ENCODE peak calls at places on chromosomes 3 and 15, in seven cellular contexts. Y is uterus, U is Calu3, Q is SK-N-SH, K is astrocyte of the cerebellum, G is natural killer cell, S is RWPE1. L is an unnamed sample.

GRCh38 chr3:59189561-59190338 is 139.9 kb upstream of the CFAP20DC start:
- DNase-seq in Y (no peak), U (no peak), Q (no peak), K (no peak), G (no peak), S (no peak), L (peak)

GRCh38 chr3:106688463-106688862 is 688.8 kb upstream of the CCDC54 start:
- DNase-seq in Y (no peak), U (peak), Q (no peak), K (peak), G (no peak), S (peak), L (peak)

GRCh38 chr15:64596701-64597468 is 136.5 kb downstream of the ZNF609 start:
- DNase-seq in Y (peak), U (no peak), Q (no peak), K (no peak), G (peak), S (no peak), L (peak)

GRCh38 chr15:92164327-92165000 is 229.2 kb upstream of the ST8SIA2 start:
- DNase-seq in Y (no peak), U (peak), Q (no peak), K (peak), G (no peak), S (no peak), L (no peak)

GRCh38 chr3:108067768-108068167 is 23.1 kb downstream of the CD47 start:
- DNase-seq in Y (no peak), U (no peak), Q (no peak), K (peak), G (no peak), S (no peak), L (no peak)

GRCh38 chr3:114746502-114746901 is 400.6 kb downstream of the ZBTB20 start:
- DNase-seq in Y (no peak), U (no peak), Q (no peak), K (no peak), G (no peak), S (no peak), L (no peak)

GRCh38 chr3:107734317-107734716 is 211.6 kb downstream of the BBX start:
- DNase-seq in Y (no peak), U (no peak), Q (no peak), K (no peak), G (no peak), S (no peak), L (no peak)

GRCh38 chr3:138449490-138449889 is 15.1 kb downstream of the ESYT3 start:
- DNase-seq in Y (no peak), U (no peak), Q (no peak), K (no peak), G (no peak), S (no peak), L (no peak)

GRCh38 chr3:177195242-177195940 is 1.9 kb downstream of the TBL1XR1 start:
- DNase-seq in Y (peak), U (peak), Q (peak), K (peak), G (no peak), S (peak), L (peak)

GRCh38 chr3:25354071-25354470 is 74.0 kb upstream of the RARB start:
- DNase-seq in Y (no peak), U (no peak), Q (no peak), K (peak), G (no peak), S (no peak), L (no peak)

GRCh38 chr3:119206611-119207511 is 33.5 kb downstream of the UPK1B start:
- DNase-seq in Y (no peak), U (peak), Q (no peak), K (no peak), G (no peak), S (peak), L (peak)

GRCh38 chr15:52159645-52160044 is 31.5 kb downstream of the GNB5 start:
- DNase-seq in Y (no peak), U (no peak), Q (no peak), K (no peak), G (no peak), S (no peak), L (no peak)

GRCh38 chr3:134392336-134392983 is 18.2 kb upstream of the AMOTL2 start:
- DNase-seq in Y (no peak), U (no peak), Q (no peak), K (no peak), G (no peak), S (no peak), L (no peak)

GRCh38 chr3:73827204-73827603 is 202.5 kb upstream of the PDZRN3 start:
- DNase-seq in Y (no peak), U (no peak), Q (no peak), K (no peak), G (no peak), S (no peak), L (no peak)

GRCh38 chr3:83500422-83500821 is 1458.4 kb upstream of the CADM2 start:
- DNase-seq in Y (no peak), U (no peak), Q (no peak), K (no peak), G (no peak), S (peak), L (peak)

GRCh38 chr15:75666823-75667501 is 19.2 kb downstream of the SNX33 start:
- DNase-seq in Y (peak), U (peak), Q (no peak), K (peak), G (no peak), S (peak), L (peak)

GRCh38 chr15:52021892-52022540 is 3.0 kb downstream of the MAPK6 start:
- DNase-seq in Y (no peak), U (no peak), Q (no peak), K (no peak), G (no peak), S (no peak), L (no peak)

GRCh38 chr3:61935819-61936218 is 374.4 kb downstream of the PTPRG start:
- DNase-seq in Y (no peak), U (no peak), Q (no peak), K (no peak), G (no peak), S (no peak), L (no peak)

GRCh38 chr3:61938878-61939549 is 377.6 kb downstream of the PTPRG start:
- DNase-seq in Y (no peak), U (no peak), Q (no peak), K (no peak), G (no peak), S (no peak), L (no peak)

GRCh38 chr3:61932499-61932898 is 371.1 kb downstream of the PTPRG start:
- DNase-seq in Y (no peak), U (no peak), Q (no peak), K (no peak), G (no peak), S (no peak), L (no peak)

GRCh38 chr3:61940241-61940640 is 378.9 kb downstream of the PTPRG start:
- DNase-seq in Y (no peak), U (no peak), Q (no peak), K (no peak), G (no peak), S (no peak), L (no peak)

GRCh38 chr3:61936344-61936937 is 375.1 kb downstream of the PTPRG start:
- DNase-seq in Y (no peak), U (no peak), Q (peak), K (no peak), G (no peak), S (no peak), L (peak)
- TF ChIP-seq CTCF in Y (no peak), U (no peak), Q (peak), K (peak), G (no peak), S (peak), L (peak)

DNA sequence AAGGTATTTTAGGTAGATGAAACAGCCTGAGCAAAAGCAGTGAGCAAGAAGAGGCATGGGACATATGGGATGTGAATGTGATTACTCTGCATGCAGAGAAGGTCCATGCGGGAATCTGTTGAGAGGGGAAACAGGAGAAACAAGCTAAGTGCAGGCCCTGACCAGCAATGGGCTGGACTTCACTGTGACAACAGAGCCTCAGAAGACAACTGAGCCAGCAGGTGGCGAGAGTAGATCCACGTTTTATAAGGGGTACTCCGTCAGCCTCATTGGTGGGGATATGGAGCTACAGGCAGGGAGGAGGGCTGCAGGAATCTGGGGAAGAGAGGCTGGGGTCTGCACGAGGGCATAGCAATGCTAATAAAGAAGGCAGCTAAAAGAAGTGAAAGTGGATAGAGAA is 405.9 kb upstream of the LMCD1 start:
- DNase-seq in Y (no peak), U (no peak), Q (no peak), K (no peak), G (no peak), S (no peak), L (no peak)
- TF ChIP-seq CTCF in Y (no peak), U (no peak), Q (no peak), K (no peak), G (no peak), S (no peak), L (no peak)

DNA sequence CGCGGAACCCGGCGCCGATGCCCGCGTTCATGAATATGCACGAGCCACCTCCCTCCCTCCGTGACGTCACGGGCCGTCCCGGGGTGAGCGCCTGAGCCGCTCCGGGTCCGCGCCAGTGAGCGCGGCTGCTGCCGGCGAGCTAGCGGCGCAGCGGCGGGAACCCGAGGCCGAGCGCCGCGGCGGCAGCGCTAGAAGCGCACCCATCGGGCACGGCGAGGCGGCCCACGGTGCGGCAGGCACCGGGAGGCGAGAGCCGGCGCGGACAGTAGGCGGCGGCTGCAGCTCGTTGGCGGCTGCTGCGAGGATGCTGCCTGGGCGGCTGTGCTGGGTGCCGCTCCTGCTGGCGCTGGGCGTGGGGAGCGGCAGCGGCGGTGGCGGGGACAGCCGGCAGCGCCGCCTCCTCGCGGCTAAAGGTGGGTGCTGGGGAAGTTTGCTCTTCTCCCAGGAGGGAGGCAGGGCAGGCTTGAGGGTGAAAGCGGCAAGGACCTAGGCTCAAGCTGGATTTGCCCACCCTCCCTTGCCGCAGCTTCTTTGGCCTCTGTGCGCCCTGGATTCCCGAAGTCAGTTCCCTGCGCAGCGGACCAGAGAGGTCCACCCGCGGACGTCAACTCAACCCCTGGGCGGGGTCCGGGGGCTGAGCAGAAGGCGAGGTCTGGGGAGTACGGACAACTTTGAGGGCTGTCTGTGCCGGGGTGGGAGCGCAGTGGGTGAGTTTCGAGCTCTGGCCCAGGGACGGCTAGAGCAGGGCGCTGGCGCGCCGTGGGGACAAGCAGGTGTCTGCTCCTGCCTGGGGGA is at the start of gene CLSTN2:
- DNase-seq in Y (peak), U (peak), Q (peak), K (no peak), G (no peak), S (peak), L (no peak)
- TF ChIP-seq CTCF in Y (peak), U (no peak), Q (no peak), K (no peak), G (no peak), S (no peak), L (no peak)

GRCh38 chr15:71802770-71803169 is 7.6 kb upstream of the NR2E3 start:
- DNase-seq in Y (no peak), U (no peak), Q (no peak), K (no peak), G (no peak), S (no peak), L (no peak)
- TF ChIP-seq CTCF in Y (no peak), U (peak), Q (peak), K (peak), G (no peak), S (no peak), L (peak)

DNA sequence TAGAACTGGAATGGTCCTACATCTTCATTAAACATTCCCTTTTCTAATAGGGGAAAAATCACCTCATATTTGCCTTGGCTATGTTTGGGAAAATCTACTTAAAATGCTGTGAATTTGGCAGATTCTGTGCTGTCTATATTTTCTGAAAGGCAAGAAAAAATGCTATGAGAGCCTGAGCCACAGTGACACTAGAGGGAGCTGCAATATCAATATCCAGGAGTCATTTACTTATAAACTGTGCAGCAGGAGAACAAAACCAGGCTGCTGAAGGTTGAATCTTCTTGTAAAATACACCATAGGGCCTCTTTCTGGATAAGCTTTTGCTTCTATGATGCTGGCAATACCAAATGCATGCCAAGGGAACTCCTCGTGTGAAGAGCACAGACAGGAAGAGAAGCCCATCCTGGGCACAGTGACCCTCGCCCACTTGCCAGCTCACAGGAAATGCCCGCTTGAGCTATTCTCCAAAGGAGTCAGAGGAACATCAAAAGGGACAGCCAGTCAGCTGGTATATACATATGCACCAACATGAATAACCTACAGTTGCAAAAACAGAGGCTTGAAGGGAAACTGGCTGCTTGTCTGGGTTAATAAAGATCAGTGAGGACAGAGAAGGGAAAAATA is 48.0 kb upstream of the TSPAN3 start:
- DNase-seq in Y (peak), U (peak), Q (peak), K (peak), G (no peak), S (peak), L (peak)
- TF ChIP-seq CTCF in Y (peak), U (peak), Q (peak), K (peak), G (peak), S (peak), L (peak)

GRCh38 chr3:115915061-115915460 is 291.8 kb downstream of the GAP43 start:
- DNase-seq in Y (no peak), U (no peak), Q (no peak), K (no peak), G (no peak), S (no peak), L (no peak)

GRCh38 chr3:115912372-115912771 is 289.1 kb downstream of the GAP43 start:
- DNase-seq in Y (no peak), U (no peak), Q (no peak), K (no peak), G (no peak), S (no peak), L (peak)

GRCh38 chr3:115918900-115919299 is 295.6 kb downstream of the GAP43 start:
- DNase-seq in Y (no peak), U (no peak), Q (no peak), K (no peak), G (no peak), S (no peak), L (no peak)

GRCh38 chr3:115916866-115917265 is 293.6 kb downstream of the GAP43 start:
- DNase-seq in Y (no peak), U (no peak), Q (no peak), K (no peak), G (no peak), S (no peak), L (no peak)

GRCh38 chr3:115913069-115913686 is 289.9 kb downstream of the GAP43 start:
- DNase-seq in Y (no peak), U (no peak), Q (no peak), K (no peak), G (no peak), S (peak), L (no peak)
- TF ChIP-seq CTCF in Y (no peak), U (no peak), Q (peak), K (peak), G (no peak), S (peak), L (peak)

DNA sequence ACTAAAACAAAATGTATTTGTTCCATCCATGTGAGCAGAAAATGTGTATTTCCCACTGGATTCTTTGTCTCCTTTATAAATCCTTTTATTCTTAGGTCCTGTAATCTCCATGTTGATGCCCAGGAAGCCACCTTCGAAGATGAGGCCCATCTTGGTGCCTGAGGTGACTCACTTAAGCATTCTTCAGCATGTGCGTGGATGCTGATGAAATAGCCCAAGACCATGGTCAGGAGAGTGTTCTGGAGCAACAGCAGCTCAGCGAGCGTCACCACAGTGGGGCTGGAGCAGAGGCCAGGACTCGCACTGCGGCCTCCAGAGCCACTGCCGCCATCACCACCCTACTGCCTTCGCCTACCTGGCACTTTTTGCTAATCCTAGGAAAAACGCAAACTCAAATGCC is 520.9 kb downstream of the FHIT start:
- DNase-seq in Y (no peak), U (no peak), Q (no peak), K (no peak), G (no peak), S (no peak), L (no peak)
- TF ChIP-seq CTCF in Y (no peak), U (no peak), Q (no peak), K (no peak), G (no peak), S (no peak), L (no peak)

DNA sequence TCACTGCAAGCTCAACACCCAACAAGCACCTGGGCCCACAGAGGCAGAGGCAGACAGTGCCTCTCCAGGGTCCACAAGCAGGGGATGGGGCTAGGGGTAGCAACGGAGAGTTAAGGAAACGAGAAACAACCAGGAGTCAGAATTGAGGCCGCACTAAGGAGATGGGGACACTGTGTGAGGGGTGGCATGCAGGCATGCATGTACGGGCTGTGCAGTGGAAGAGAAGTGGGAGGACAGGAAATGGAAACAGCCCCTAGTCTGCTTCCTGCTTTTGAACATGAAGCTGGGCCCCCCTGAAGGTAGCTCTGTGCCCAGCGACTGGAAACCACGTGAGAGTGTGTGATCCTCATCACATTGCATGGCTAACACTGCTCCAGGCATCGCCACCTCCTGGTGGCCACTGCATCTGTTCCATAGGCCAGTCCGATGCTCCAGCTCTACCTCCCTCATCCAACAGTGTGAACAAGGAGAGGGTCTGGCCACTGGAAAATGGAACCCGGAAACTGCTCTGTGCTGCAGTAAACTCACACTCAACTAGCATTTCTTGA is 44.0 kb downstream of the XXYLT1 start:
- DNase-seq in Y (peak), U (no peak), Q (no peak), K (no peak), G (no peak), S (no peak), L (no peak)
- TF ChIP-seq CTCF in Y (no peak), U (no peak), Q (peak), K (peak), G (no peak), S (no peak), L (no peak)